ENCODE peak calls at places on chromosomes 13 and 19, in eight cellular contexts. One of them, this sample, is unnamed.

GRCh38 chr13:78182813-78183212 is 264.2 kb upstream of the EDNRB start:
- DNase-seq in mucosa of descending colon: no peak
- DNase-seq in stimulated activated CD4-positive, alpha-beta T cell treated with anti-CD3 and anti-CD28 coated beads, TNF-alpha, amount 100 ng/mL, for 48 hours: no peak
- DNase-seq in mucosa of gallbladder: no peak
- DNase-seq in OCI-M1: no peak
- DNase-seq in stimulated activated effector memory CD8-positive, alpha-beta T cell treated with anti-CD3 and anti-CD28 coated beads, Interleukin-12 subunit alpha, Interleukin-12 subunit beta, amount 100 ng/mL, for 72 hours: no peak
- DNase-seq in AG04449: no peak
- DNase-seq in caudate nucleus: no peak
- DNase-seq in this sample: no peak

GRCh38 chr13:41411536-41411935 is 45.8 kb upstream of the RGCC start:
- DNase-seq in stimulated activated effector memory CD8-positive, alpha-beta T cell treated with anti-CD3 and anti-CD28 coated beads, Interleukin-12 subunit alpha, Interleukin-12 subunit beta, amount 100 ng/mL, for 72 hours: no peak
- DNase-seq in AG04449: peak; percentile 10
- DNase-seq in mucosa of descending colon: no peak
- DNase-seq in mucosa of gallbladder: no peak
- DNase-seq in caudate nucleus: no peak
- DNase-seq in OCI-M1: peak; percentile 40
- DNase-seq in stimulated activated CD4-positive, alpha-beta T cell treated with anti-CD3 and anti-CD28 coated beads, TNF-alpha, amount 100 ng/mL, for 48 hours: no peak
- DNase-seq in this sample: no peak

GRCh38 chr13:74767031-74767430 is 632.8 kb upstream of the KLF12 start:
- DNase-seq in AG04449: no peak
- DNase-seq in stimulated activated CD4-positive, alpha-beta T cell treated with anti-CD3 and anti-CD28 coated beads, TNF-alpha, amount 100 ng/mL, for 48 hours: no peak
- DNase-seq in mucosa of gallbladder: no peak
- DNase-seq in OCI-M1: peak; percentile 6
- DNase-seq in stimulated activated effector memory CD8-positive, alpha-beta T cell treated with anti-CD3 and anti-CD28 coated beads, Interleukin-12 subunit alpha, Interleukin-12 subunit beta, amount 100 ng/mL, for 72 hours: no peak
- DNase-seq in caudate nucleus: no peak
- DNase-seq in mucosa of descending colon: no peak
- DNase-seq in this sample: no peak

GRCh38 chr13:66353664-66354063 is 876.5 kb downstream of the PCDH9 start:
- DNase-seq in mucosa of descending colon: no peak
- DNase-seq in caudate nucleus: no peak
- DNase-seq in AG04449: no peak
- DNase-seq in stimulated activated CD4-positive, alpha-beta T cell treated with anti-CD3 and anti-CD28 coated beads, TNF-alpha, amount 100 ng/mL, for 48 hours: no peak
- DNase-seq in mucosa of gallbladder: no peak
- DNase-seq in OCI-M1: peak; percentile 53
- DNase-seq in stimulated activated effector memory CD8-positive, alpha-beta T cell treated with anti-CD3 and anti-CD28 coated beads, Interleukin-12 subunit alpha, Interleukin-12 subunit beta, amount 100 ng/mL, for 72 hours: no peak
- DNase-seq in this sample: no peak

GRCh38 chr13:61880576-61881283 is 465.1 kb upstream of the PCDH20 start:
- DNase-seq in caudate nucleus: no peak
- DNase-seq in stimulated activated CD4-positive, alpha-beta T cell treated with anti-CD3 and anti-CD28 coated beads, TNF-alpha, amount 100 ng/mL, for 48 hours: no peak
- DNase-seq in AG04449: no peak
- DNase-seq in OCI-M1: peak; percentile 78
- DNase-seq in mucosa of gallbladder: no peak
- DNase-seq in stimulated activated effector memory CD8-positive, alpha-beta T cell treated with anti-CD3 and anti-CD28 coated beads, Interleukin-12 subunit alpha, Interleukin-12 subunit beta, amount 100 ng/mL, for 72 hours: no peak
- DNase-seq in mucosa of descending colon: no peak
- DNase-seq in this sample: no peak

GRCh38 chr19:48644839-48645651 is 942 bp downstream of the CA11 start:
- DNase-seq in caudate nucleus: peak; percentile 71
- DNase-seq in OCI-M1: peak; percentile 88
- DNase-seq in mucosa of gallbladder: peak; percentile 84
- DNase-seq in mucosa of descending colon: peak; percentile 63
- DNase-seq in stimulated activated CD4-positive, alpha-beta T cell treated with anti-CD3 and anti-CD28 coated beads, TNF-alpha, amount 100 ng/mL, for 48 hours: peak; percentile 62
- DNase-seq in stimulated activated effector memory CD8-positive, alpha-beta T cell treated with anti-CD3 and anti-CD28 coated beads, Interleukin-12 subunit alpha, Interleukin-12 subunit beta, amount 100 ng/mL, for 72 hours: peak; percentile 59
- DNase-seq in AG04449: no peak
- DNase-seq in this sample: peak; percentile 80

GRCh38 chr19:31525610-31526147 is 176.4 kb upstream of the TSHZ3 start:
- DNase-seq in OCI-M1: no peak
- DNase-seq in stimulated activated effector memory CD8-positive, alpha-beta T cell treated with anti-CD3 and anti-CD28 coated beads, Interleukin-12 subunit alpha, Interleukin-12 subunit beta, amount 100 ng/mL, for 72 hours: no peak
- DNase-seq in mucosa of gallbladder: no peak
- DNase-seq in stimulated activated CD4-positive, alpha-beta T cell treated with anti-CD3 and anti-CD28 coated beads, TNF-alpha, amount 100 ng/mL, for 48 hours: no peak
- DNase-seq in AG04449: no peak
- DNase-seq in caudate nucleus: no peak
- DNase-seq in mucosa of descending colon: no peak
- DNase-seq in this sample: no peak

GRCh38 chr13:112994781-112995355 is 25.9 kb downstream of the MCF2L start:
- DNase-seq in stimulated activated CD4-positive, alpha-beta T cell treated with anti-CD3 and anti-CD28 coated beads, TNF-alpha, amount 100 ng/mL, for 48 hours: no peak
- DNase-seq in stimulated activated effector memory CD8-positive, alpha-beta T cell treated with anti-CD3 and anti-CD28 coated beads, Interleukin-12 subunit alpha, Interleukin-12 subunit beta, amount 100 ng/mL, for 72 hours: no peak
- DNase-seq in caudate nucleus: no peak
- DNase-seq in mucosa of gallbladder: no peak
- DNase-seq in OCI-M1: no peak
- DNase-seq in mucosa of descending colon: no peak
- DNase-seq in AG04449: no peak
- DNase-seq in this sample: no peak

GRCh38 chr13:32225494-32225931 is 89.7 kb downstream of the ZAR1L start:
- DNase-seq in mucosa of gallbladder: no peak
- DNase-seq in AG04449: peak; percentile 50
- DNase-seq in caudate nucleus: no peak
- DNase-seq in stimulated activated effector memory CD8-positive, alpha-beta T cell treated with anti-CD3 and anti-CD28 coated beads, Interleukin-12 subunit alpha, Interleukin-12 subunit beta, amount 100 ng/mL, for 72 hours: no peak
- DNase-seq in stimulated activated CD4-positive, alpha-beta T cell treated with anti-CD3 and anti-CD28 coated beads, TNF-alpha, amount 100 ng/mL, for 48 hours: no peak
- DNase-seq in OCI-M1: no peak
- DNase-seq in mucosa of descending colon: no peak
- DNase-seq in this sample: no peak

GRCh38 chr13:48630791-48631190 is 22.9 kb upstream of the CYSLTR2 start:
- DNase-seq in stimulated activated effector memory CD8-positive, alpha-beta T cell treated with anti-CD3 and anti-CD28 coated beads, Interleukin-12 subunit alpha, Interleukin-12 subunit beta, amount 100 ng/mL, for 72 hours: no peak
- DNase-seq in OCI-M1: no peak
- DNase-seq in caudate nucleus: no peak
- DNase-seq in AG04449: no peak
- DNase-seq in mucosa of descending colon: no peak
- DNase-seq in mucosa of gallbladder: no peak
- DNase-seq in stimulated activated CD4-positive, alpha-beta T cell treated with anti-CD3 and anti-CD28 coated beads, TNF-alpha, amount 100 ng/mL, for 48 hours: no peak
- DNase-seq in this sample: no peak

GRCh38 chr19:13044160-13044853 is 49.0 kb downstream of the NFIX start:
- DNase-seq in OCI-M1: no peak
- DNase-seq in stimulated activated effector memory CD8-positive, alpha-beta T cell treated with anti-CD3 and anti-CD28 coated beads, Interleukin-12 subunit alpha, Interleukin-12 subunit beta, amount 100 ng/mL, for 72 hours: peak; percentile 30
- DNase-seq in caudate nucleus: peak; percentile 56
- DNase-seq in mucosa of descending colon: no peak
- DNase-seq in AG04449: no peak
- DNase-seq in stimulated activated CD4-positive, alpha-beta T cell treated with anti-CD3 and anti-CD28 coated beads, TNF-alpha, amount 100 ng/mL, for 48 hours: no peak
- DNase-seq in mucosa of gallbladder: no peak
- DNase-seq in this sample: no peak

GRCh38 chr13:49927755-49928154 is 8.4 kb downstream of the SPRYD7 start:
- DNase-seq in mucosa of gallbladder: no peak
- DNase-seq in AG04449: peak; percentile 65
- DNase-seq in stimulated activated CD4-positive, alpha-beta T cell treated with anti-CD3 and anti-CD28 coated beads, TNF-alpha, amount 100 ng/mL, for 48 hours: no peak
- DNase-seq in caudate nucleus: no peak
- DNase-seq in OCI-M1: no peak
- DNase-seq in mucosa of descending colon: no peak
- DNase-seq in stimulated activated effector memory CD8-positive, alpha-beta T cell treated with anti-CD3 and anti-CD28 coated beads, Interleukin-12 subunit alpha, Interleukin-12 subunit beta, amount 100 ng/mL, for 72 hours: no peak
- DNase-seq in this sample: no peak

GRCh38 chr13:66375756-66376155 is 854.4 kb downstream of the PCDH9 start:
- DNase-seq in stimulated activated CD4-positive, alpha-beta T cell treated with anti-CD3 and anti-CD28 coated beads, TNF-alpha, amount 100 ng/mL, for 48 hours: no peak
- DNase-seq in caudate nucleus: no peak
- DNase-seq in stimulated activated effector memory CD8-positive, alpha-beta T cell treated with anti-CD3 and anti-CD28 coated beads, Interleukin-12 subunit alpha, Interleukin-12 subunit beta, amount 100 ng/mL, for 72 hours: no peak
- DNase-seq in OCI-M1: no peak
- DNase-seq in AG04449: no peak
- DNase-seq in mucosa of gallbladder: no peak
- DNase-seq in mucosa of descending colon: no peak
- DNase-seq in this sample: no peak

This sample was measured in left colon.